ENCODE peak calls at places on chromosomes 16 and 17, in eight cellular contexts. X is body of pancreas; N is CD8-positive, alpha-beta memory T cell; A is dermis blood vessel endothelial cell; Q is pons; J is activated T-cell treated with anti-CD3 and anti-CD28 coated beads, Interleukin-2, amount 50 U/mL, for 4 hours; C is sigmoid colon; G is uterus. B is an unnamed sample.

GRCh38 chr17:82433560-82434215 is 15.3 kb upstream of the OGFOD3 start:
- DNase-seq in J (no peak), G (no peak), N (peak; percentile 40), C (no peak), Q (no peak), X (no peak), A (no peak), B (no peak)

GRCh38 chr17:49210158-49211029 is at the start of the genes ABI3 and GNGT2:
- DNase-seq in Q (peak; percentile 77), J (peak; percentile 51), A (peak; percentile 89), C (no peak), N (peak; percentile 78), G (no peak), X (peak; percentile 22), B (peak; percentile 54)

GRCh38 chr16:71732587-71732986 is 8.1 kb upstream of the PHLPP2 start:
- DNase-seq in A (no peak), C (no peak), J (no peak), Q (no peak), N (no peak), X (no peak), G (no peak), B (no peak)

GRCh38 chr16:88385112-88385594 is 2.4 kb downstream of the ZNF469 start:
- DNase-seq in J (no peak), Q (no peak), A (no peak), X (no peak), C (peak; percentile 14), G (no peak), N (peak; percentile 16), B (no peak)

GRCh38 chr17:41813699-41814124 is 908 bp downstream of the FKBP10 start:
- DNase-seq in J (no peak), X (no peak), Q (no peak), C (no peak), N (no peak), G (no peak), A (no peak), B (no peak)

GRCh38 chr17:75295220-75296158 is 6.3 kb upstream of the SLC25A19 start:
- DNase-seq in J (no peak), N (no peak), Q (peak; percentile 79), X (no peak), C (no peak), A (no peak), G (no peak), B (no peak)

GRCh38 chr17:2218426-2218825 is 85.2 kb downstream of the SMG6 start:
- DNase-seq in C (no peak), A (no peak), N (no peak), X (no peak), J (no peak), Q (no peak), G (no peak), B (no peak)

GRCh38 chr17:40535924-40536717 is 29.2 kb downstream of the CCR7 start:
- DNase-seq in A (peak; percentile 82), J (no peak), X (no peak), C (peak; percentile 71), N (peak; percentile 26), G (peak; percentile 61), Q (no peak), B (no peak)

GRCh38 chr17:51356084-51356410 is 95.7 kb downstream of the UTP18 start:
- DNase-seq in A (no peak), J (no peak), C (no peak), N (no peak), G (no peak), X (no peak), Q (no peak), B (no peak)

GRCh38 chr16:65069090-65069489 is 52.8 kb downstream of the CDH11 start:
- DNase-seq in Q (no peak), N (no peak), C (no peak), A (no peak), X (no peak), G (no peak), J (no peak), B (no peak)

GRCh38 chr17:35052240-35052608 is 11.3 kb downstream of the RFFL start:
- DNase-seq in Q (no peak), X (no peak), G (no peak), C (no peak), N (no peak), A (no peak), J (no peak), B (no peak)

GRCh38 chr16:22678311-22678710 is 135.7 kb upstream of the HS3ST2 start:
- DNase-seq in Q (no peak), N (no peak), X (no peak), C (no peak), J (no peak), A (no peak), G (no peak), B (no peak)

GRCh38 chr17:13230350-13230900 is 212.6 kb upstream of the ELAC2 start:
- DNase-seq in X (no peak), Q (no peak), A (no peak), C (no peak), J (no peak), G (no peak), N (no peak), B (no peak)

GRCh38 chr17:27180322-27180721 is 113.6 kb upstream of the WSB1 start:
- DNase-seq in J (no peak), A (no peak), X (no peak), Q (no peak), N (no peak), C (no peak), G (no peak), B (no peak)

GRCh38 chr16:58197314-58198012 is 443 bp downstream of the CSNK2A2 start:
- DNase-seq in G (no peak), X (no peak), J (no peak), Q (no peak), N (no peak), C (no peak), A (no peak), B (peak; percentile 4)

GRCh38 chr17:10745231-10745630 is 15.4 kb upstream of the TMEM220 start:
- DNase-seq in Q (no peak), J (no peak), X (no peak), C (peak; percentile 61), A (no peak), N (no peak), G (no peak), B (no peak)

GRCh38 chr16:50696126-50696525 is 2.7 kb downstream of the NOD2 start:
- DNase-seq in Q (no peak), J (no peak), X (no peak), G (no peak), C (no peak), N (no peak), A (no peak), B (no peak)

B was measured in CD4-positive, alpha-beta T cell.